ENCODE peak calls at places on chromosomes 3 and 15, in six cellular contexts. One of them, this sample, is unnamed.

GRCh38 chr15:43441316-43441715 is 51.6 kb downstream of the TP53BP1 start:
- DNase-seq in stromal cell of bone marrow: no peak
- DNase-seq in Calu3: no peak
- DNase-seq in activated T-cell treated with anti-CD3 and anti-CD28 coated beads for 1 hour: no peak
- DNase-seq in stimulated activated effector memory CD8-positive, alpha-beta T cell treated with anti-CD3 and anti-CD28 coated beads, Interleukin-12 subunit alpha, Interleukin-12 subunit beta, amount 100 ng/mL, for 72 hours: no peak
- DNase-seq in BJ: no peak
- DNase-seq in this sample: no peak

GRCh38 chr3:127458698-127459097 is 131.8 kb downstream of the TPRA1 start:
- DNase-seq in stromal cell of bone marrow: no peak
- DNase-seq in Calu3: peak
- DNase-seq in activated T-cell treated with anti-CD3 and anti-CD28 coated beads for 1 hour: no peak
- DNase-seq in stimulated activated effector memory CD8-positive, alpha-beta T cell treated with anti-CD3 and anti-CD28 coated beads, Interleukin-12 subunit alpha, Interleukin-12 subunit beta, amount 100 ng/mL, for 72 hours: no peak
- DNase-seq in BJ: no peak
- DNase-seq in this sample: peak

GRCh38 chr3:152384412-152384811 is 115.7 kb downstream of the MBNL1 start:
- DNase-seq in stromal cell of bone marrow: no peak
- DNase-seq in Calu3: no peak
- DNase-seq in activated T-cell treated with anti-CD3 and anti-CD28 coated beads for 1 hour: no peak
- DNase-seq in stimulated activated effector memory CD8-positive, alpha-beta T cell treated with anti-CD3 and anti-CD28 coated beads, Interleukin-12 subunit alpha, Interleukin-12 subunit beta, amount 100 ng/mL, for 72 hours: no peak
- DNase-seq in BJ: no peak
- DNase-seq in this sample: no peak

GRCh38 chr3:141147657-141148056 is 84.0 kb upstream of the PXYLP1 start:
- DNase-seq in stromal cell of bone marrow: no peak
- DNase-seq in Calu3: peak
- DNase-seq in activated T-cell treated with anti-CD3 and anti-CD28 coated beads for 1 hour: no peak
- DNase-seq in stimulated activated effector memory CD8-positive, alpha-beta T cell treated with anti-CD3 and anti-CD28 coated beads, Interleukin-12 subunit alpha, Interleukin-12 subunit beta, amount 100 ng/mL, for 72 hours: no peak
- DNase-seq in BJ: no peak
- DNase-seq in this sample: no peak

GRCh38 chr3:13037458-13038117 is 35.6 kb downstream of the IQSEC1 start:
- DNase-seq in stromal cell of bone marrow: no peak
- DNase-seq in Calu3: no peak
- DNase-seq in activated T-cell treated with anti-CD3 and anti-CD28 coated beads for 1 hour: no peak
- DNase-seq in stimulated activated effector memory CD8-positive, alpha-beta T cell treated with anti-CD3 and anti-CD28 coated beads, Interleukin-12 subunit alpha, Interleukin-12 subunit beta, amount 100 ng/mL, for 72 hours: no peak
- DNase-seq in BJ: no peak
- DNase-seq in this sample: no peak

GRCh38 chr3:123720638-123721037 is 135.8 kb upstream of the HACD2 start:
- DNase-seq in stromal cell of bone marrow: no peak
- DNase-seq in Calu3: no peak
- DNase-seq in activated T-cell treated with anti-CD3 and anti-CD28 coated beads for 1 hour: no peak
- DNase-seq in stimulated activated effector memory CD8-positive, alpha-beta T cell treated with anti-CD3 and anti-CD28 coated beads, Interleukin-12 subunit alpha, Interleukin-12 subunit beta, amount 100 ng/mL, for 72 hours: no peak
- DNase-seq in BJ: no peak
- DNase-seq in this sample: no peak

GRCh38 chr15:52357949-52358348 is 62.3 kb upstream of the MYO5C start:
- DNase-seq in stromal cell of bone marrow: no peak
- DNase-seq in Calu3: no peak
- DNase-seq in activated T-cell treated with anti-CD3 and anti-CD28 coated beads for 1 hour: no peak
- DNase-seq in stimulated activated effector memory CD8-positive, alpha-beta T cell treated with anti-CD3 and anti-CD28 coated beads, Interleukin-12 subunit alpha, Interleukin-12 subunit beta, amount 100 ng/mL, for 72 hours: no peak
- DNase-seq in BJ: no peak
- DNase-seq in this sample: no peak

GRCh38 chr3:78134496-78134895 is 1094.6 kb downstream of the ROBO2 start:
- DNase-seq in stromal cell of bone marrow: no peak
- DNase-seq in Calu3: no peak
- DNase-seq in activated T-cell treated with anti-CD3 and anti-CD28 coated beads for 1 hour: no peak
- DNase-seq in stimulated activated effector memory CD8-positive, alpha-beta T cell treated with anti-CD3 and anti-CD28 coated beads, Interleukin-12 subunit alpha, Interleukin-12 subunit beta, amount 100 ng/mL, for 72 hours: no peak
- DNase-seq in BJ: no peak
- DNase-seq in this sample: no peak

GRCh38 chr15:77538011-77538410 is 94.7 kb downstream of the LINGO1 start:
- DNase-seq in stromal cell of bone marrow: no peak
- DNase-seq in Calu3: no peak
- DNase-seq in activated T-cell treated with anti-CD3 and anti-CD28 coated beads for 1 hour: no peak
- DNase-seq in stimulated activated effector memory CD8-positive, alpha-beta T cell treated with anti-CD3 and anti-CD28 coated beads, Interleukin-12 subunit alpha, Interleukin-12 subunit beta, amount 100 ng/mL, for 72 hours: no peak
- DNase-seq in BJ: no peak
- DNase-seq in this sample: no peak

GRCh38 chr15:85597155-85597815 is 197.4 kb downstream of the KLHL25 start:
- DNase-seq in stromal cell of bone marrow: no peak
- DNase-seq in Calu3: no peak
- DNase-seq in activated T-cell treated with anti-CD3 and anti-CD28 coated beads for 1 hour: no peak
- DNase-seq in stimulated activated effector memory CD8-positive, alpha-beta T cell treated with anti-CD3 and anti-CD28 coated beads, Interleukin-12 subunit alpha, Interleukin-12 subunit beta, amount 100 ng/mL, for 72 hours: no peak
- DNase-seq in BJ: no peak
- DNase-seq in this sample: no peak

GRCh38 chr15:75455982-75456531 is 4.6 kb upstream of the SIN3A start:
- DNase-seq in stromal cell of bone marrow: no peak
- DNase-seq in Calu3: peak
- DNase-seq in activated T-cell treated with anti-CD3 and anti-CD28 coated beads for 1 hour: peak
- DNase-seq in stimulated activated effector memory CD8-positive, alpha-beta T cell treated with anti-CD3 and anti-CD28 coated beads, Interleukin-12 subunit alpha, Interleukin-12 subunit beta, amount 100 ng/mL, for 72 hours: peak
- DNase-seq in BJ: no peak
- DNase-seq in this sample: no peak

GRCh38 chr3:142165194-142165593 is 15.8 kb upstream of the TFDP2 start:
- DNase-seq in stromal cell of bone marrow: no peak
- DNase-seq in Calu3: no peak
- DNase-seq in activated T-cell treated with anti-CD3 and anti-CD28 coated beads for 1 hour: no peak
- DNase-seq in stimulated activated effector memory CD8-positive, alpha-beta T cell treated with anti-CD3 and anti-CD28 coated beads, Interleukin-12 subunit alpha, Interleukin-12 subunit beta, amount 100 ng/mL, for 72 hours: no peak
- DNase-seq in BJ: no peak
- DNase-seq in this sample: no peak

GRCh38 chr3:187368251-187368733 is at the start of gene RTP4:
- DNase-seq in stromal cell of bone marrow: peak
- DNase-seq in Calu3: peak
- DNase-seq in activated T-cell treated with anti-CD3 and anti-CD28 coated beads for 1 hour: no peak
- DNase-seq in stimulated activated effector memory CD8-positive, alpha-beta T cell treated with anti-CD3 and anti-CD28 coated beads, Interleukin-12 subunit alpha, Interleukin-12 subunit beta, amount 100 ng/mL, for 72 hours: peak
- DNase-seq in BJ: no peak
- DNase-seq in this sample: no peak

GRCh38 chr3:66744521-66744920 is 243.7 kb upstream of the LRIG1 start:
- DNase-seq in stromal cell of bone marrow: no peak
- DNase-seq in Calu3: no peak
- DNase-seq in activated T-cell treated with anti-CD3 and anti-CD28 coated beads for 1 hour: no peak
- DNase-seq in stimulated activated effector memory CD8-positive, alpha-beta T cell treated with anti-CD3 and anti-CD28 coated beads, Interleukin-12 subunit alpha, Interleukin-12 subunit beta, amount 100 ng/mL, for 72 hours: no peak
- DNase-seq in BJ: no peak
- DNase-seq in this sample: no peak

GRCh38 chr15:54014067-54014466 is 35.8 kb downstream of the UNC13C start:
- DNase-seq in stromal cell of bone marrow: no peak
- DNase-seq in Calu3: no peak
- DNase-seq in activated T-cell treated with anti-CD3 and anti-CD28 coated beads for 1 hour: no peak
- DNase-seq in stimulated activated effector memory CD8-positive, alpha-beta T cell treated with anti-CD3 and anti-CD28 coated beads, Interleukin-12 subunit alpha, Interleukin-12 subunit beta, amount 100 ng/mL, for 72 hours: no peak
- DNase-seq in BJ: no peak
- DNase-seq in this sample: no peak

GRCh38 chr3:35639251-35640185 is at the start of gene ARPP21:
- DNase-seq in stromal cell of bone marrow: no peak
- DNase-seq in Calu3: peak
- DNase-seq in activated T-cell treated with anti-CD3 and anti-CD28 coated beads for 1 hour: no peak
- DNase-seq in stimulated activated effector memory CD8-positive, alpha-beta T cell treated with anti-CD3 and anti-CD28 coated beads, Interleukin-12 subunit alpha, Interleukin-12 subunit beta, amount 100 ng/mL, for 72 hours: no peak
- DNase-seq in BJ: no peak
- DNase-seq in this sample: no peak

GRCh38 chr3:18007980-18008379 is 265.5 kb upstream of the TBC1D5 start:
- DNase-seq in stromal cell of bone marrow: peak
- DNase-seq in Calu3: no peak
- DNase-seq in activated T-cell treated with anti-CD3 and anti-CD28 coated beads for 1 hour: no peak
- DNase-seq in stimulated activated effector memory CD8-positive, alpha-beta T cell treated with anti-CD3 and anti-CD28 coated beads, Interleukin-12 subunit alpha, Interleukin-12 subunit beta, amount 100 ng/mL, for 72 hours: no peak
- DNase-seq in BJ: peak
- DNase-seq in this sample: no peak

GRCh38 chr3:64651791-64652241 is 36.0 kb downstream of the ADAMTS9 start:
- DNase-seq in stromal cell of bone marrow: no peak
- DNase-seq in Calu3: no peak
- DNase-seq in activated T-cell treated with anti-CD3 and anti-CD28 coated beads for 1 hour: no peak
- DNase-seq in stimulated activated effector memory CD8-positive, alpha-beta T cell treated with anti-CD3 and anti-CD28 coated beads, Interleukin-12 subunit alpha, Interleukin-12 subunit beta, amount 100 ng/mL, for 72 hours: no peak
- DNase-seq in BJ: no peak
- DNase-seq in this sample: no peak

GRCh38 chr3:23981136-23981535 is 36.0 kb downstream of the NR1D2 start:
- DNase-seq in stromal cell of bone marrow: no peak
- DNase-seq in Calu3: no peak
- DNase-seq in activated T-cell treated with anti-CD3 and anti-CD28 coated beads for 1 hour: no peak
- DNase-seq in stimulated activated effector memory CD8-positive, alpha-beta T cell treated with anti-CD3 and anti-CD28 coated beads, Interleukin-12 subunit alpha, Interleukin-12 subunit beta, amount 100 ng/mL, for 72 hours: no peak
- DNase-seq in BJ: no peak
- DNase-seq in this sample: no peak